ENCODE peak calls at places on chromosome 21, in five cellular contexts. One of them, this sample, is unnamed.

GRCh38 chr21:32193066-32193465 is 85.8 kb downstream of the MIS18A start:
- DNase-seq in mammary epithelial cell: no peak
- DNase-seq in fibroblast of lung: no peak
- DNase-seq in PC-3: no peak
- DNase-seq in MM.1S: no peak
- DNase-seq in this sample: no peak

GRCh38 chr21:46207920-46208571 is 20.5 kb downstream of the LSS start:
- DNase-seq in PC-3: no peak
- DNase-seq in fibroblast of lung: no peak
- DNase-seq in MM.1S: no peak
- DNase-seq in mammary epithelial cell: no peak
- DNase-seq in this sample: no peak

GRCh38 chr21:43824250-43824882 is 35.0 kb downstream of the RRP1 start:
- DNase-seq in mammary epithelial cell: peak
- DNase-seq in PC-3: peak
- DNase-seq in fibroblast of lung: peak
- DNase-seq in MM.1S: no peak
- DNase-seq in this sample: peak

GRCh38 chr21:34589511-34590282 is 25.2 kb downstream of the RCAN1 start:
- DNase-seq in MM.1S: no peak
- DNase-seq in PC-3: no peak
- DNase-seq in fibroblast of lung: no peak
- DNase-seq in mammary epithelial cell: no peak
- DNase-seq in this sample: no peak

GRCh38 chr21:23936224-23936623 is 1671.1 kb downstream of the MRPL39 start:
- DNase-seq in mammary epithelial cell: no peak
- DNase-seq in fibroblast of lung: peak
- DNase-seq in PC-3: peak
- DNase-seq in MM.1S: peak
- DNase-seq in this sample: no peak

GRCh38 chr21:18550361-18550760 is 146.8 kb upstream of the TMPRSS15 start:
- DNase-seq in fibroblast of lung: no peak
- DNase-seq in PC-3: no peak
- DNase-seq in MM.1S: no peak
- DNase-seq in mammary epithelial cell: no peak
- DNase-seq in this sample: no peak

GRCh38 chr21:25518491-25518911 is 88.8 kb downstream of the MRPL39 start:
- DNase-seq in MM.1S: no peak
- DNase-seq in fibroblast of lung: peak
- DNase-seq in PC-3: peak
- DNase-seq in mammary epithelial cell: peak
- DNase-seq in this sample: no peak

GRCh38 chr21:34086887-34087306 is 13.5 kb downstream of the MRPS6 start:
- DNase-seq in PC-3: no peak
- DNase-seq in MM.1S: no peak
- DNase-seq in fibroblast of lung: no peak
- DNase-seq in mammary epithelial cell: no peak
- DNase-seq in this sample: no peak

GRCh38 chr21:14064296-14064645 is 146.5 kb downstream of the LIPI start:
- DNase-seq in MM.1S: no peak
- DNase-seq in PC-3: no peak
- DNase-seq in fibroblast of lung: no peak
- DNase-seq in mammary epithelial cell: no peak
- DNase-seq in this sample: no peak

GRCh38 chr21:14911351-14911750 is 153.4 kb downstream of the NRIP1 start:
- DNase-seq in mammary epithelial cell: peak
- DNase-seq in MM.1S: no peak
- DNase-seq in fibroblast of lung: no peak
- DNase-seq in PC-3: peak
- DNase-seq in this sample: no peak

GRCh38 chr21:25191141-25191540 is 416.1 kb downstream of the MRPL39 start:
- DNase-seq in PC-3: peak
- DNase-seq in MM.1S: no peak
- DNase-seq in mammary epithelial cell: no peak
- DNase-seq in fibroblast of lung: peak
- DNase-seq in this sample: no peak

GRCh38 chr21:46559291-46559983 is 45.4 kb downstream of the S100B start:
- DNase-seq in fibroblast of lung: no peak
- DNase-seq in mammary epithelial cell: no peak
- DNase-seq in PC-3: no peak
- DNase-seq in MM.1S: no peak
- DNase-seq in this sample: peak

GRCh38 chr21:33403786-33404571 is 766 bp downstream of the IFNGR2 start:
- DNase-seq in PC-3: peak
- DNase-seq in fibroblast of lung: peak
- DNase-seq in MM.1S: peak
- DNase-seq in mammary epithelial cell: peak
- DNase-seq in this sample: peak

DNA sequence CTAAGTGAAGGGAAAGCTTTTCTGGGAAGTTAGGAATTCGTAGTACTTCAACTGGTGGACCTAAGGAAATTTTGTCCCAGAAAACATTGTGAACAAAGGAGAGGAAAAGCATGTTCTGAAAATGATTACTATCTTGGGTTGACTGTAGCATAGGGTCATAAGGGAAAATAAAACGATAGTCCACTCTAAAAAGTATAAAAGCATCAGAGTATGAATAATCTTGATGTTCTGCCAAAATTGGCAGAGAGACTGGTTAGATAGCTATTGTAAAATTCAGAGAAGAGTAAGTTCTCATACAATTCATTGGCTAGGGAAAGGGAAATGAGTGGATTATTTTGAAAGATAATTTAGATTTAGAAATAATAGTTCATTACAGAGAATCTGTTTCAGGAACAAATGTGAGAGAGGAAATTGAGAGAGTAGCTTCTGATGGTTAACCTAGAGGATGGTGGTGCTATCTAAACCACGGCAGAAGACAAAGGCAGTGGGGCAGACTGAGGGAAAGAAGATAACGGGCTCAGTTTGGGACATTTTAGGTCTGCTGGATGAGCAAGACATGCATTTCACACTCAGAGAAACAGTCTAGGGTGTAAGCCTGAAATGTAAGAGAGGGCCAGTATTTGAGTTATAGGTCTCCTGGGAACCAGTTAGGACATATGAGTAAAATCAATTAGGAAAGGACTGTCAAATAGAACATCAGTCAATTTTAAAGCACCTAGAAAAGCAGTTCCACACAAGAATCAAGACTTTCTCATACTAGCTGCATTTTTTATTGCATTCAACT is 799.3 kb upstream of the CXADR start:
- DNase-seq in PC-3: no peak
- DNase-seq in MM.1S: no peak
- DNase-seq in fibroblast of lung: peak
- DNase-seq in mammary epithelial cell: no peak
- DNase-seq in this sample: no peak
- H3K4me2 ChIP-seq in PC-3: no peak
- H3K4me2 ChIP-seq in MM.1S: no peak
- H3K4me2 ChIP-seq in fibroblast of lung: no peak
- H3K4me2 ChIP-seq in mammary epithelial cell: no peak
- H3K4me2 ChIP-seq in this sample: no peak

DNA sequence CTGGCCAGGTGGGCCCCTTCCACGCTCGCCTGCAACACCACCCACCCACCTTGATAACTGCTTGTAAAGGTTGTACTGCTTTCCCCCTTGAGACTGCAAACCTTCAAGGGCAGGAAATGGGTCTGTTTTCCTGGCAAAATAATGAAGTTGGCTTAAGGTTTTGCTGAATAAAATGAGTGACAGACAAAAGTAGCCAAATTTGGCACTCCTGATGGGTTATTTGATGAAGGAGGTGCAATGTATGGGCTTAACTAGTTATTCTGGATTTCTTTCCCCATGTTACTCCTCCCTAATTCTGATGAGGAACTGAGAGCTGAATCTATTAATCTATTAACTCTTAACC is 14.6 kb upstream of the HLCS start:
- DNase-seq in PC-3: peak
- DNase-seq in MM.1S: no peak
- DNase-seq in mammary epithelial cell: no peak
- DNase-seq in fibroblast of lung: no peak
- DNase-seq in this sample: no peak
- TF ChIP-seq CTCF in PC-3: no peak
- TF ChIP-seq CTCF in MM.1S: no peak
- TF ChIP-seq CTCF in mammary epithelial cell: no peak
- TF ChIP-seq CTCF in fibroblast of lung: no peak
- TF ChIP-seq CTCF in this sample: no peak

GRCh38 chr21:38930065-38930464 is 124.3 kb downstream of the ETS2 start:
- DNase-seq in fibroblast of lung: no peak
- DNase-seq in MM.1S: no peak
- DNase-seq in PC-3: no peak
- DNase-seq in mammary epithelial cell: no peak
- DNase-seq in this sample: no peak
- H3K27ac ChIP-seq in fibroblast of lung: no peak
- H3K27ac ChIP-seq in MM.1S: no peak
- H3K27ac ChIP-seq in PC-3: no peak
- H3K27ac ChIP-seq in mammary epithelial cell: no peak
- H3K27ac ChIP-seq in this sample: no peak

DNA sequence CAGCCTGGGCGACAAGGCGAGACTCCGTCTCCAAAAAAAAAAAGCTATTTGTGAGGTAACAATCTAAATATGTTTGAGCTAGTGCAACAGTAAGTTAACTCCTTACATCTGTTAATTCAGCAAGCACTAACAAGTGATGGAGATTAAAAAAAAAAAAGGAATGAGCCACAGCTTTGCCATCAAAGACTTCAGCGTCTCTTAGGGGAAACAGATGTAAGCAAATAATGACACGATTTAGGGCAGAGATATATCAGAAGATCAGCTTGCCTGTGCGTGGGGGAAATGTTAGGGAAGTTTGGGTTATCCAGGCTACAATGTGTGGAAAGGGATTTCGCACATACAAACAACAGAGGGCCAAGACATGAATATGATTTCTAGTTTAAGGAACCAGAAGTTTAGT is 2.2 kb upstream of the BRWD1 start:
- DNase-seq in fibroblast of lung: no peak
- DNase-seq in PC-3: no peak
- DNase-seq in MM.1S: no peak
- DNase-seq in mammary epithelial cell: no peak
- DNase-seq in this sample: no peak
- H3K4me2 ChIP-seq in fibroblast of lung: no peak
- H3K4me2 ChIP-seq in PC-3: no peak
- H3K4me2 ChIP-seq in MM.1S: no peak
- H3K4me2 ChIP-seq in mammary epithelial cell: no peak
- H3K4me2 ChIP-seq in this sample: no peak

GRCh38 chr21:22871692-22872091 is 1873.5 kb downstream of the NCAM2 start:
- DNase-seq in fibroblast of lung: no peak
- DNase-seq in PC-3: no peak
- DNase-seq in mammary epithelial cell: no peak
- DNase-seq in MM.1S: no peak
- DNase-seq in this sample: no peak
- TF ChIP-seq CTCF in fibroblast of lung: no peak
- TF ChIP-seq CTCF in PC-3: no peak
- TF ChIP-seq CTCF in mammary epithelial cell: no peak
- TF ChIP-seq CTCF in MM.1S: no peak
- TF ChIP-seq CTCF in this sample: no peak

GRCh38 chr21:45031231-45032191 is 42.9 kb upstream of the ADARB1 start:
- DNase-seq in mammary epithelial cell: no peak
- DNase-seq in fibroblast of lung: no peak
- DNase-seq in PC-3: no peak
- DNase-seq in MM.1S: no peak
- DNase-seq in this sample: peak
- H3K27ac ChIP-seq in mammary epithelial cell: no peak
- H3K27ac ChIP-seq in fibroblast of lung: no peak
- H3K27ac ChIP-seq in PC-3: no peak
- H3K27ac ChIP-seq in MM.1S: no peak
- H3K27ac ChIP-seq in this sample: no peak

DNA sequence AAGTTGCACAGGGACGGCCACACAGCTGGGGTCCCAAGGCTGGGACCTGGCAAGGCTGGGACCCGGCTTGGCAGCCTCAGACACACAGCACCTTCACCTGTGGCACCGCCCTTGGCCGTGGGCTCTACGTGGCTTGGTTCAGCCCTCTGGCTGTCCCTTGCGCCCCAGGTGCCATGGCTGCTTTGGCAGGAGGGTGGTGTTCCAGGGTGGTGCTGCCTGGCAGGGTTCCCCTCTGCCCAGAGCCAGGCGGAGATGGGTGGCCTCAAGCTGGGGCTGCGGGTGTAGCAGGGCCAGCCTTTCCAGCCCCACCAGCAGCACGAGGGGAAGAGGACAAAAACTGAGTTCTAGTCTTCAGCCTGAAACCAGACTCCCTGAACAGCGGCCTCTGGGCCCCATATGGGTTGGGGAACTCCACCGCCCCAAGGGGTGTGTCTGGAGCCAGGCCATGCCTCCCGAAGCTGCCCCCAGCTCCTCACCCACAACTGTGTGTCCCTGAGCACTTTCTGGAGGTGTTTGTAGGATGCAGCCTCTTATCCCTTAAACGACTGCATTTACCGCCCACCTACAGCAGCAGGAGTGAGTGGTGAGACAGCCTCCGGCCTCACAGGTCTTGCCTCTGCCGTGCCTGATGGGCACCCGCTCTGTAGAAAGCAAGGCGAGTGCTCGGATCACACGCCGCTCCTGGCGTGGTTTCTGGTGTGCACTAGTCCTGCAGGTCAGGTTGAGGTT is 92.3 kb downstream of the PDE9A start:
- DNase-seq in fibroblast of lung: no peak
- DNase-seq in mammary epithelial cell: no peak
- DNase-seq in MM.1S: no peak
- DNase-seq in PC-3: no peak
- DNase-seq in this sample: peak
- H3K4me2 ChIP-seq in fibroblast of lung: no peak
- H3K4me2 ChIP-seq in mammary epithelial cell: no peak
- H3K4me2 ChIP-seq in MM.1S: no peak
- H3K4me2 ChIP-seq in PC-3: no peak
- H3K4me2 ChIP-seq in this sample: no peak

GRCh38 chr21:27776925-27777553 is 810.2 kb upstream of the ADAMTS5 start:
- DNase-seq in mammary epithelial cell: no peak
- DNase-seq in MM.1S: no peak
- DNase-seq in fibroblast of lung: no peak
- DNase-seq in PC-3: no peak
- DNase-seq in this sample: no peak
- TF ChIP-seq CTCF in mammary epithelial cell: no peak
- TF ChIP-seq CTCF in MM.1S: no peak
- TF ChIP-seq CTCF in fibroblast of lung: no peak
- TF ChIP-seq CTCF in PC-3: no peak
- TF ChIP-seq CTCF in this sample: no peak

DNA sequence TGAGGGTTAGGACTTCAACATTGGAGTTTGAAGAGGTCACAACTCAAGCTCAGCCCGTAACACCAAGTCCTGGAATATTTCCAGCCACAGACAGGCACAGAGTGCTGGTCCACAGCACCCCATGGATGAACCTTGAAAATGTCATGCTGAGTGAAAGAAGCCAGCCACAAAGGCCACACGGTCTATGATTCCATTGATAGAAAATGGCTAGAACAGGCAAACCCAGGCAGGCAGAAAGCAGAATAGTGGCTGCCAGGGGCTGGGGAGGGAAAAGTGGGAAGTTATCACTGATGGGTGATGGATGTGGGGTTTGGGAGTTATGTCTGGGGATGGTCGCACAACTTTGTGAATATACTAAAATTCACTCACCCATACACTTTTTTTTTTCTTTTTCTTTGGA is 21.3 kb downstream of the MX1 start:
- DNase-seq in mammary epithelial cell: no peak
- DNase-seq in fibroblast of lung: no peak
- DNase-seq in PC-3: no peak
- DNase-seq in MM.1S: no peak
- DNase-seq in this sample: no peak
- H3K27ac ChIP-seq in mammary epithelial cell: no peak
- H3K27ac ChIP-seq in fibroblast of lung: no peak
- H3K27ac ChIP-seq in PC-3: no peak
- H3K27ac ChIP-seq in MM.1S: no peak
- H3K27ac ChIP-seq in this sample: no peak